ENCODE peak calls at places on chromosomes 3 and 15, in five cellular contexts. V, Y, M, J and L are unnamed samples.

GRCh38 chr3:105802073-105802706 is 66.6 kb downstream of the CBLB start:
- DNase-seq in V (no peak), Y (no peak), M (no peak), J (no peak), L (no peak)

GRCh38 chr15:99962006-99962561 is 228.8 kb upstream of the LYSMD4 start:
- DNase-seq in V (peak; percentile 8), Y (no peak), M (no peak), J (no peak), L (no peak)

GRCh38 chr3:31442755-31443154 is 90.0 kb upstream of the STT3B start:
- DNase-seq in V (no peak), Y (no peak), M (no peak), J (no peak), L (no peak)

GRCh38 chr3:161630791-161631190 is 134.2 kb downstream of the OTOL1 start:
- DNase-seq in V (no peak), Y (no peak), M (no peak), J (peak; percentile 38), L (no peak)

GRCh38 chr15:101251830-101252820 is at the start of gene CHSY1:
- DNase-seq in V (peak; percentile 96), Y (peak; percentile 86), M (peak; percentile 94), J (peak; percentile 88), L (peak; percentile 74)

GRCh38 chr3:64176461-64176996 is 48.7 kb downstream of the PRICKLE2 start:
- DNase-seq in V (no peak), Y (no peak), M (no peak), J (peak; percentile 68), L (peak; percentile 89)

GRCh38 chr3:15174953-15175352 is 31.1 kb upstream of the CAPN7 start:
- DNase-seq in V (no peak), Y (no peak), M (no peak), J (no peak), L (no peak)

GRCh38 chr15:38069001-38069400 is 134.6 kb downstream of the TMCO5A start:
- DNase-seq in V (no peak), Y (peak; percentile 81), M (peak; percentile 40), J (peak; percentile 87), L (peak; percentile 90)

GRCh38 chr3:9715764-9716437 is 12.3 kb downstream of the CPNE9 start:
- DNase-seq in V (peak; percentile 85), Y (peak; percentile 76), M (peak; percentile 67), J (peak; percentile 96), L (peak; percentile 78)

GRCh38 chr15:51536965-51537574 is 85.5 kb downstream of the DMXL2 start:
- DNase-seq in V (no peak), Y (peak; percentile 5), M (no peak), J (peak; percentile 33), L (peak; percentile 29)

GRCh38 chr15:41559489-41560177 is 621 bp downstream of the TYRO3 start:
- DNase-seq in V (peak; percentile 58), Y (no peak), M (no peak), J (peak; percentile 11), L (no peak)

GRCh38 chr3:11434697-11435096 is 162.5 kb downstream of the ATG7 start:
- DNase-seq in V (peak; percentile 40), Y (no peak), M (no peak), J (no peak), L (no peak)

GRCh38 chr15:21261396-21261964 is 178.8 kb downstream of the POTEB3 start:
- DNase-seq in V (no peak), Y (no peak), M (no peak), J (peak; percentile 0), L (no peak)

GRCh38 chr3:107024481-107025153 is 352.6 kb upstream of the CCDC54 start:
- DNase-seq in V (no peak), Y (no peak), M (no peak), J (no peak), L (no peak)

GRCh38 chr15:33810083-33810595 is 158.2 kb upstream of the CHRM5 start:
- DNase-seq in V (no peak), Y (no peak), M (no peak), J (no peak), L (no peak)

GRCh38 chr3:117314441-117314840 is 604.9 kb downstream of the TUSC7 start:
- DNase-seq in V (no peak), Y (no peak), M (no peak), J (no peak), L (no peak)

GRCh38 chr3:174147798-174148197 is 711.3 kb upstream of the NAALADL2 start:
- DNase-seq in V (no peak), Y (no peak), M (no peak), J (no peak), L (no peak)

GRCh38 chr3:48558446-48559134 is 2.0 kb upstream of the PFKFB4 start:
- DNase-seq in V (no peak), Y (no peak), M (peak; percentile 64), J (no peak), L (no peak)

GRCh38 chr15:59294574-59294960 is 78.1 kb downstream of the MYO1E start:
- DNase-seq in V (no peak), Y (no peak), M (no peak), J (peak; percentile 60), L (no peak)

GRCh38 chr3:157390713-157391515 is 45.7 kb upstream of the PTX3 start:
- DNase-seq in V (no peak), Y (no peak), M (no peak), J (no peak), L (no peak)

GRCh38 chr15:34583399-34584320 is at the start of gene GOLGA8B:
- DNase-seq in V (peak; percentile 72), Y (no peak), M (peak; percentile 70), J (peak; percentile 79), L (peak; percentile 68)

GRCh38 chr15:92069308-92070244 is 216.1 kb downstream of the SLCO3A1 start:
- DNase-seq in V (no peak), Y (peak; percentile 74), M (peak; percentile 64), J (peak; percentile 74), L (peak; percentile 94)

GRCh38 chr3:197541756-197542539 is 13.8 kb downstream of the BDH1 start:
- DNase-seq in V (peak; percentile 53), Y (peak; percentile 86), M (no peak), J (no peak), L (no peak)

GRCh38 chr3:188706176-188706575 is 465.6 kb upstream of the TPRG1 start:
- DNase-seq in V (no peak), Y (no peak), M (no peak), J (peak; percentile 67), L (peak; percentile 13)

GRCh38 chr15:43509002-43509922 is 8.1 kb upstream of the MAP1A start:
- DNase-seq in V (no peak), Y (no peak), M (no peak), J (no peak), L (no peak)

GRCh38 chr15:86743283-86743903 is 663.7 kb downstream of the AGBL1 start:
- DNase-seq in V (no peak), Y (no peak), M (no peak), J (peak; percentile 63), L (peak; percentile 60)

GRCh38 chr3:129161860-129162271 is 1.0 kb upstream of the ISY1 start:
- DNase-seq in V (no peak), Y (no peak), M (no peak), J (peak; percentile 8), L (peak; percentile 38)

GRCh38 chr3:13452490-13453335 is 27.4 kb upstream of the HDAC11 start:
- DNase-seq in V (peak; percentile 25), Y (peak; percentile 47), M (no peak), J (peak; percentile 79), L (peak; percentile 38)

DNA sequence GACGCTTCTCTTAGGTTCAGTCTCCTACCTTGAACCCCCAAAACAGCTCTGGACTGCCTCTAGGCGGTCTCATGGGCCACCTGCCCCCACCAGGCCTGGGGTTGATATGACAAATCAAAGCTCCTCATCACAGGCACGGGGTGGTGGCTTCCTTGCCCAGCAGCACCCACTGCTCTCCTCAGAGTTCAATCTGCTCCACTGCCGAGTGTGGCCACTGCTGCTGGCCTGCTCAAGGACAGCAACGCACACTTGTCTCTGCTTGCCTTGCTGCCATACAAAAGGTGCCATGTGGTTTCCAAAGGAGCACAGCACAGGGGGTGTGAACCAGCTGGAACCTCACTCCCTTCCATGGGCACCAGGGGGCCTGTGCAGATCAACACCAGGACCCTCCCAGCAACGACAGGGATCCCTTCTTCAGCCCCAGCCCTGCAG is 10.2 kb downstream of the KBTBD13 start:
- DNase-seq in V (no peak), Y (peak; percentile 7), M (no peak), J (no peak), L (peak; percentile 46)
- TF ChIP-seq CTCF in V (no peak), Y (peak; percentile 58), M (no peak), J (peak; percentile 10), L (peak; percentile 41)

GRCh38 chr3:123005291-123005690 is 22.3 kb downstream of the SEMA5B start:
- DNase-seq in V (no peak), Y (no peak), M (no peak), J (no peak), L (no peak)
- H3K27me3 ChIP-seq in V (no peaks in the 10 kb centered on the region), Y (peaks cover 21% of the 10 kb centered on the region), M (no peaks in the 10 kb centered on the region), J (peaks cover 93% of the 10 kb centered on the region), L (peaks cover 8% of the 10 kb centered on the region)

GRCh38 chr15:73955326-73955725 is 29.1 kb downstream of the LOXL1 start:
- DNase-seq in V (no peak), Y (no peak), M (no peak), J (no peak), L (no peak)

GRCh38 chr15:73957785-73958184 is 31.5 kb downstream of the LOXL1 start:
- DNase-seq in V (no peak), Y (no peak), M (no peak), J (no peak), L (no peak)

GRCh38 chr15:73955851-73956250 is 29.6 kb downstream of the LOXL1 start:
- DNase-seq in V (no peak), Y (no peak), M (no peak), J (no peak), L (no peak)

GRCh38 chr15:73957276-73957675 is 31.0 kb downstream of the LOXL1 start:
- DNase-seq in V (peak; percentile 15), Y (no peak), M (no peak), J (peak; percentile 62), L (no peak)

DNA sequence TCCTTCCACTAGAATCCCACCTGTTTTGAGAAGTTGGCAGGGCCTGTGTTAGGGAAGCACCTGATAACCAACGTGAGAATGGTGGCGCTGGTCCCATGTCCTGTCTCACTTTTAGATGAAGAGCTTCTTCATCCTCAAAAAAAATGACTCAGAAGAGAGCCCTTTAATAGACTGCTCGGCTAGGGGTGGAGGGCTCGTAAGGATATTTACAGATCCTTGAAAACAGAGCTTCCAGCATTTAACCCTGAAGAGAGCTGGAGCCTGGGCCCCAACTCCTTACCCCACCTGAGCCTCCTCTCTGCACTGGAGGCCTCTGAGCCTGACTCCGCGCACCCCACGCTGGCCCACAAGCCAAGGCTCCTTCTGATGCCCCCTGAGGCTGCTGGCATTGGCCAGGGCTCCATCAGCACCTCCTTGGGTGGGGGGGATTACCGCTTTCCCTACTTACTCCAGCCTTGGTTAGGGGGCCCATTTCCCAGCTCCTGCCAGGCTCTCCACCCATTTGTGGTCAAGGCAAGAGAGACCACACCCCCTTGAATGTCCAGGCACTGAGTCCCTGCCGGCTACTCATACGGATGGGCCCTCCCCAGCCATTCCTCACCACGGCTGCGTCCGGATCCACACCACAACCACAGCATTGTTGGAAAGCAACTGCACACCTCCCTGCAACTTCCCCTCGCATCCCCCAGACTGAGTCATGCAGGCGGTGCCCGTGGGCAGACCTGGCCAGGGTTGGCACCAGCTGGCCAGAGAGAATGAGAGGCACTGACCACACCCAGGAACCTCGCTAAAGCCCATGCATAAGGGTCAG is 30.2 kb downstream of the LOXL1 start:
- DNase-seq in V (peak; percentile 23), Y (peak; percentile 91), M (no peak), J (peak; percentile 98), L (peak; percentile 78)
- H3K4me3 ChIP-seq in V (no peak overlapping the region), Y (no peak overlapping the region), M (no peak overlapping the region), J (peak overlapping the region; percentile 32), L (no peak overlapping the region)

DNA sequence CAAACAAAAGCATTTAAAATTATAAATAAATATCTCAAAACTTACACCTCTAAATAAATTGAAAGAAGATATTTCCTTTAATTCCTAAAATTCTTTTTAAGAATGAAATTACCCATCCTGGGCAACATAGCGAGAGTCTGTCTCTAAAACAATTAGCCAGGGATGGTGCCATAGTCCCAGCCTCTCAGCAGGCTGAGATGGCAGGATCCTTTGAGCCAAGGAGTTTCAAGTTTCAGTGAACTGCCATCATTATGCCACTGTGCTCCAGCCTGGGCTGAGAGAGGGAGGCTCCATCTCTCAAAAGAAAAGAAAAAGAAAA is 25.4 kb downstream of the AADAC start:
- DNase-seq in V (no peak), Y (no peak), M (no peak), J (no peak), L (no peak)
- TF ChIP-seq CTCF in V (no peak), Y (no peak), M (no peak), J (no peak), L (no peak)